ENCODE peak calls at places on chromosome 12, in four cellular contexts. C is fibroblast of gingiva; P is stimulated activated CD8-positive, alpha-beta memory T cell treated with anti-CD3 and anti-CD28 coated beads, Interleukin-4, amount 100 ng/mL, for 1 hour; J is AG04450. B is an unnamed sample.

GRCh38 chr12:98490491-98491453 is 24.6 kb upstream of the TMPO start:
- DNase-seq in J (peak; percentile 76), P (peak; percentile 69), C (peak; percentile 68), B (peak; percentile 87)

GRCh38 chr12:101539148-101539547 is 55.6 kb upstream of the MYBPC1 start:
- DNase-seq in C (no peak), P (no peak), J (no peak), B (no peak)

GRCh38 chr12:126518596-126519200 is 1453.5 kb downstream of the AACS start:
- DNase-seq in J (no peak), C (peak; percentile 53), P (no peak), B (peak; percentile 57)

GRCh38 chr12:32159381-32159780 is 52.7 kb downstream of the BICD1 start:
- DNase-seq in C (no peak), J (no peak), P (no peak), B (no peak)

GRCh38 chr12:20448781-20449180 is 80.4 kb downstream of the PDE3A start:
- DNase-seq in J (no peak), C (no peak), P (no peak), B (no peak)

GRCh38 chr12:3199551-3200031 is 122.4 kb downstream of the TSPAN9 start:
- DNase-seq in P (no peak), J (no peak), C (peak; percentile 13), B (no peak)

GRCh38 chr12:47097276-47097896 is 17.6 kb upstream of the AMIGO2 start:
- DNase-seq in J (no peak), P (no peak), C (peak; percentile 61), B (no peak)

GRCh38 chr12:113880337-113880736 is 85.8 kb downstream of the RBM19 start:
- DNase-seq in C (no peak), J (no peak), P (no peak), B (no peak)

GRCh38 chr12:124776126-124776513 is 87.5 kb downstream of the SCARB1 start:
- DNase-seq in C (no peak), J (no peak), P (no peak), B (no peak)

GRCh38 chr12:6952860-6953416 is 1.8 kb downstream of the PTPN6 start:
- DNase-seq in J (no peak), C (no peak), P (no peak), B (no peak)

GRCh38 chr12:32104572-32105355 is 1.9 kb upstream of the BICD1 start:
- DNase-seq in P (no peak), J (no peak), C (no peak), B (no peak)

B was measured in LHCN-M2.